ENCODE peak calls at places on chromosomes 11 and 22, in six cellular contexts. W, I, G, M, K and C are unnamed samples.

GRCh38 chr11:130042093-130042591 is 27.6 kb upstream of the APLP2 start:
- DNase-seq in W (no peak), I (no peak), G (peak; percentile 97), M (no peak), K (no peak), C (no peak)

GRCh38 chr22:49995059-49995412 is 17.5 kb downstream of the IL17REL start:
- DNase-seq in W (no peak), I (no peak), G (no peak), M (no peak), K (no peak), C (no peak)

GRCh38 chr11:71418643-71419042 is 29.6 kb downstream of the DHCR7 start:
- DNase-seq in W (no peak), I (no peak), G (no peak), M (no peak), K (no peak), C (no peak)

GRCh38 chr11:19087658-19088057 is 27.1 kb upstream of the MRGPRX2 start:
- DNase-seq in W (no peak), I (no peak), G (peak; percentile 93), M (no peak), K (no peak), C (no peak)

GRCh38 chr11:125114518-125114917 is 3.1 kb upstream of the TMEM218 start:
- DNase-seq in W (no peak), I (no peak), G (peak; percentile 11), M (no peak), K (no peak), C (no peak)

GRCh38 chr22:48803171-48803992 is 1024.3 kb downstream of the BRD1 start:
- DNase-seq in W (no peak), I (no peak), G (no peak), M (no peak), K (no peak), C (peak; percentile 75)

GRCh38 chr11:4683020-4683419 is 14.6 kb downstream of the OR51E2 start:
- DNase-seq in W (no peak), I (no peak), G (peak; percentile 72), M (no peak), K (no peak), C (no peak)

GRCh38 chr22:49215840-49216239 is 611.8 kb downstream of the BRD1 start:
- DNase-seq in W (no peak), I (peak; percentile 19), G (no peak), M (no peak), K (no peak), C (peak; percentile 16)

GRCh38 chr22:30969532-30970355 is 679 bp downstream of the TUG1 start:
- DNase-seq in W (no peak), I (peak; percentile 59), G (peak; percentile 38), M (peak; percentile 35), K (no peak), C (no peak)

GRCh38 chr11:67389477-67389876 is 2.3 kb upstream of the RAD9A start:
- DNase-seq in W (no peak), I (no peak), G (no peak), M (peak; percentile 69), K (no peak), C (no peak)